ENCODE peak calls at places on chromosomes 11 and 22, in five cellular contexts. W, Y, N, U and C are unnamed samples.

GRCh38 chr11:95723353-95723942 is 66.1 kb downstream of the FAM76B start:
- DNase-seq in Y (no peak), N (no peak), W (no peak), U (no peak), C (no peak)

GRCh38 chr22:42743501-42743991 is 22.9 kb upstream of the A4GALT start:
- DNase-seq in U (no peak), N (no peak), W (no peak), Y (no peak), C (no peak)

GRCh38 chr11:116397556-116398167 is 375.1 kb downstream of the BUD13 start:
- DNase-seq in U (no peak), Y (no peak), W (no peak), N (no peak), C (no peak)

GRCh38 chr11:86608251-86608799 is 64.1 kb downstream of the ME3 start:
- DNase-seq in N (no peak), U (no peak), W (peak; percentile 72), Y (peak; percentile 30), C (peak; percentile 59)

GRCh38 chr11:35318977-35319925 is 100.1 kb downstream of the SLC1A2 start:
- DNase-seq in W (no peak), U (no peak), N (no peak), Y (no peak), C (no peak)

GRCh38 chr11:113113801-113114451 is 152.7 kb downstream of the NCAM1 start:
- DNase-seq in U (no peak), Y (no peak), N (no peak), W (no peak), C (no peak)

GRCh38 chr11:11265320-11265719 is 87.7 kb downstream of the CSNK2A3 start:
- DNase-seq in Y (no peak), U (no peak), W (no peak), N (no peak), C (no peak)

GRCh38 chr11:70326365-70326803 is 55.9 kb downstream of the PPFIA1 start:
- DNase-seq in W (no peak), N (no peak), Y (no peak), U (no peak), C (no peak)

GRCh38 chr22:43980579-43980978 is 25.3 kb downstream of the SAMM50 start:
- DNase-seq in W (no peak), Y (no peak), U (no peak), N (no peak), C (no peak)

GRCh38 chr11:1770061-1770460 is 6.3 kb upstream of the CTSD start:
- DNase-seq in Y (no peak), U (no peak), N (no peak), W (no peak), C (no peak)

GRCh38 chr11:104206936-104207335 is 43.0 kb upstream of the PDGFD start:
- DNase-seq in U (no peak), N (no peak), Y (no peak), W (no peak), C (no peak)

GRCh38 chr11:6855971-6856542 is 6.8 kb upstream of the OR10A2 start:
- DNase-seq in N (no peak), U (no peak), Y (no peak), W (no peak), C (no peak)

GRCh38 chr11:94218372-94218771 is 86.0 kb upstream of the IZUMO1R start:
- DNase-seq in Y (no peak), N (no peak), U (no peak), W (no peak), C (no peak)

GRCh38 chr11:93542753-93543246 is 391 bp downstream of the SMCO4 start:
- DNase-seq in Y (no peak), N (no peak), U (no peak), W (peak; percentile 74), C (peak; percentile 28)